ENCODE peak calls at places on chromosomes 12 and 14, in four cellular contexts. J, P, A and B are unnamed samples.
A peak's percentile ranks its signal among the peaks of the same experiment; 100 is the strongest.

GRCh38 chr14:101226265-101226602 is 322.7 kb upstream of the RTL1 start:
- DNase-seq in J (no peak), P (no peak), A (no peak), B (no peak)

GRCh38 chr14:36524874-36525745 is 5.1 kb upstream of the NKX2-1 start:
- DNase-seq in J (no peak), P (no peak), A (no peak), B (no peak)

GRCh38 chr14:24866067-24866466 is 183.9 kb downstream of the STXBP6 start:
- DNase-seq in J (no peak), P (no peak), A (no peak), B (no peak)

GRCh38 chr14:65849558-65849957 is 437.0 kb downstream of the FUT8 start:
- DNase-seq in J (no peak), P (no peak), A (no peak), B (no peak)

GRCh38 chr12:65879878-65880277 is 55.6 kb downstream of the HMGA2 start:
- DNase-seq in J (peak; percentile 78), P (peak; percentile 88), A (peak; percentile 95), B (peak; percentile 54)

GRCh38 chr14:23518716-23519115 is 32.8 kb downstream of the ZFHX2 start:
- DNase-seq in J (no peak), P (no peak), A (no peak), B (no peak)

GRCh38 chr12:18339633-18340032 is 78.3 kb downstream of the PIK3C2G start:
- DNase-seq in J (no peak), P (no peak), A (no peak), B (no peak)

GRCh38 chr14:24367506-24368214 is at the start of gene NFATC4:
- DNase-seq in J (peak; percentile 93), P (peak; percentile 96), A (peak; percentile 99), B (peak; percentile 88)

GRCh38 chr14:44613061-44613712 is 106.1 kb upstream of the FSCB start:
- DNase-seq in J (no peak), P (no peak), A (no peak), B (no peak)

GRCh38 chr12:121858662-121859572 is at the start of gene HPD:
- DNase-seq in J (peak; percentile 67), P (peak; percentile 76), A (peak; percentile 84), B (no peak)

GRCh38 chr12:60693019-60693626 is 1097.3 kb downstream of the SLC16A7 start:
- DNase-seq in J (peak; percentile 24), P (peak; percentile 10), A (peak; percentile 6), B (no peak)

GRCh38 chr14:32244404-32244803 is 41.3 kb upstream of the RNU6-8 start:
- DNase-seq in J (no peak), P (no peak), A (peak; percentile 12), B (no peak)

GRCh38 chr12:108349245-108349644 is 10.1 kb upstream of the CMKLR1 start:
- DNase-seq in J (peak; percentile 35), P (no peak), A (no peak), B (no peak)

GRCh38 chr14:54259821-54260220 is 137.0 kb upstream of the CDKN3 start:
- DNase-seq in J (no peak), P (no peak), A (no peak), B (no peak)

GRCh38 chr14:101927859-101928258 is 36.5 kb upstream of the DYNC1H1 start:
- DNase-seq in J (peak; percentile 96), P (peak; percentile 98), A (peak; percentile 98), B (no peak)

GRCh38 chr14:63474844-63475243 is 68.3 kb downstream of the PPP2R5E start:
- DNase-seq in J (no peak), P (no peak), A (no peak), B (no peak)

GRCh38 chr12:1875608-1876007 is 42.8 kb downstream of the CACNA2D4 start:
- DNase-seq in J (no peak), P (no peak), A (no peak), B (no peak)

GRCh38 chr12:1870086-1870485 is 48.4 kb downstream of the CACNA2D4 start:
- DNase-seq in J (no peak), P (no peak), A (no peak), B (no peak)

GRCh38 chr12:1873531-1874149 is 44.8 kb downstream of the CACNA2D4 start:
- DNase-seq in J (no peak), P (no peak), A (no peak), B (no peak)

GRCh38 chr12:1870998-1871917 is 47.2 kb downstream of the CACNA2D4 start:
- DNase-seq in J (no peak), P (no peak), A (no peak), B (no peak)

DNA sequence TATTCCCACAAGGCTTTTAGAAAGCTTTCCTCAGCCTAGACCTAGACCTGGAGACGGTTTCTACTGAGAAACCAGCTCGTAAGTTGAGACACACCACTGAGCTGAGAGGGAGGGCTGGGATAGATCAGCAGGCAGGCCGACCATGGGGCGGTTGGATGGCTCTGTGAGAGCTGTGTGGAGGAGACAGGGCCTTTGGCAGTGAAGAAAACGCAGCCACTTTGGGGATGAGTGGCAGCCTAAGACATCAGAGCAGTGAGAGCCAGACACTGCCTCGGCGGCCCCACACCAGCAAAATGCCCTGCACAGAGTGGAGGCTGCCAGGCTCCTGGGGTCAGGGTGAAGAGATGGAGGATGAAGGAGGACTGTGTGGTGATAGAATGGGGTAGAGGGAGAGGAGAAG is 46.0 kb downstream of the CACNA2D4 start:
- DNase-seq in J (no peak), P (no peak), A (no peak), B (no peak)
- H3K27ac ChIP-seq in J (no peak overlapping the region), P (no peak overlapping the region), A (no peak overlapping the region), B (no peak overlapping the region)

GRCh38 chr12:59651230-59651920 is 55.5 kb downstream of the SLC16A7 start:
- DNase-seq in J (peak; percentile 32), P (peak; percentile 25), A (peak; percentile 21), B (peak; percentile 51)

GRCh38 chr12:59649203-59649602 is 53.4 kb downstream of the SLC16A7 start:
- DNase-seq in J (no peak), P (peak; percentile 27), A (peak; percentile 18), B (no peak)

GRCh38 chr12:59652098-59652497 is 56.3 kb downstream of the SLC16A7 start:
- DNase-seq in J (no peak), P (no peak), A (no peak), B (no peak)

GRCh38 chr12:59654061-59654460 is 58.2 kb downstream of the SLC16A7 start:
- DNase-seq in J (no peak), P (no peak), A (no peak), B (no peak)

DNA sequence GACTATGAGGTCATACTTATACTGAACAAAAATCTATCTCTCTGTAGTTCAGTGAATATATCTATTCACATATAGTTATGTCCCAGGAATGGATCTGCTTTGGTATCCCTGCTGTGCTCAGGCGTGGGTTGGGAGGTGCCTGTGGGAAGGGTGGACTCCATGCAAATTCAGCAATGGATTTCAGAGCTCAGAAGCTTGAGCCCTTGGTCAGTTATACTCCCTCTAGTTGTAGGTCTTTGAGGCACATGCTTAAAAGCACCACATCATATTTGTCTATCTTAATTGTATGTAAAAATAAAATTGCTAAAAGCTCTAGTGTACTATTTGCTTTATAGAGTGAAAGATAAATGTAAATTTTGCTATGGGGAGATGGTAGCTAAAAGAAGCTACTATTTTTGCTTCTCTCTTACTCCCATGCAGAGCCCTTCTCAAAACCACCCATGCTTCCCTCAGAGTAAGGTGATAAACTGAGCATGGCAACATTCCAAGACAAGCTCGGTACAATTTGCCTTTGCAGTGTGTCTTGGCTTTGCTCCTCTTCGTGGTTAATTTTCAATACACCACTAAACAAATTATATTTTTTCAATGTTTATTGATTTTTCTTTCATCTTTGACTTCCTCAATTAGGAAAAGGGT is 54.9 kb downstream of the SLC16A7 start:
- DNase-seq in J (no peak), P (peak; percentile 15), A (no peak), B (no peak)
- TF ChIP-seq CTCF in J (peak; percentile 28), P (no peak), A (no peak), B (no peak)

GRCh38 chr12:28248555-28249127 is 58.4 kb downstream of the CCDC91 start:
- DNase-seq in J (no peak), P (no peak), A (no peak), B (no peak)
- H3K27ac ChIP-seq in J (no peak overlapping the region), P (no peak overlapping the region), A (no peak overlapping the region), B (no peak overlapping the region)

GRCh38 chr14:50060871-50061663 is 55.3 kb downstream of the VCPKMT start:
- DNase-seq in J (peak; percentile 93), P (peak; percentile 95), A (peak; percentile 92), B (peak; percentile 82)
- TF ChIP-seq CTCF in J (peak; percentile 40), P (no peak), A (peak; percentile 26), B (no peak)